ENCODE peak calls at places on chromosomes 7 and 10, in five cellular contexts. X is sigmoid colon, G is SK-N-SH, C is stomach, W is GM12878. D is an unnamed sample.

GRCh38 chr7:80060218-80060806 is 74.3 kb upstream of the GNAI1 start:
- DNase-seq in C (no peak), W (no peak), X (no peak), G (peak), D (no peak)

GRCh38 chr7:84122582-84123360 is 71.8 kb downstream of the SEMA3A start:
- DNase-seq in X (no peak), G (no peak), C (no peak), W (no peak), D (no peak)

GRCh38 chr10:47410271-47410670 is 26.2 kb upstream of the ZNF488 start:
- DNase-seq in G (no peak), X (no peak), W (no peak), C (no peak), D (no peak)

GRCh38 chr7:22601812-22602568 is 102.0 kb upstream of the STEAP1B start:
- DNase-seq in C (no peak), X (no peak), G (no peak), W (no peak), D (peak)

GRCh38 chr10:101817542-101818118 is 614 bp downstream of the OGA start:
- DNase-seq in X (peak), W (no peak), C (peak), G (peak), D (peak)

GRCh38 chr7:15326044-15326644 is 235.7 kb downstream of the AGMO start:
- DNase-seq in C (no peak), W (no peak), X (no peak), G (peak), D (no peak)

GRCh38 chr7:111184960-111185359 is 94.0 kb downstream of the LRRN3 start:
- DNase-seq in W (no peak), C (no peak), G (no peak), X (no peak), D (no peak)

GRCh38 chr10:1290071-1290471 is 233.9 kb downstream of the WDR37 start:
- DNase-seq in G (no peak), C (no peak), X (no peak), W (no peak), D (no peak)

GRCh38 chr10:32204606-32205005 is 142.4 kb downstream of the EPC1 start:
- DNase-seq in C (no peak), W (no peak), G (no peak), X (no peak), D (no peak)

GRCh38 chr10:11794566-11794965 is 28.6 kb upstream of the PROSER2 start:
- DNase-seq in C (no peak), X (no peak), W (no peak), G (no peak), D (no peak)

GRCh38 chr10:62853710-62854109 is 37.5 kb upstream of the EGR2 start:
- DNase-seq in W (no peak), X (no peak), C (no peak), G (no peak), D (no peak)

GRCh38 chr7:138257459-138258193 is 181.4 kb downstream of the AKR1D1 start:
- DNase-seq in W (no peak), C (peak), X (no peak), G (no peak), D (no peak)

GRCh38 chr7:37666026-37666780 is 17.4 kb upstream of the GPR141 start:
- DNase-seq in G (no peak), C (no peak), X (no peak), W (no peak), D (no peak)

GRCh38 chr10:44195120-44196007 is 189.5 kb downstream of the CXCL12 start:
- DNase-seq in X (peak), C (peak), W (no peak), G (no peak), D (peak)

GRCh38 chr7:21507627-21508343 is 35.1 kb upstream of the DNAH11 start:
- DNase-seq in G (peak), W (no peak), X (peak), C (peak), D (peak)

GRCh38 chr10:22805304-22805703 is 90.9 kb upstream of the PIP4K2A start:
- DNase-seq in X (no peak), G (peak), W (no peak), C (no peak), D (no peak)

GRCh38 chr10:102434251-102434913 is 2.0 kb upstream of the CUEDC2 start:
- DNase-seq in X (no peak), C (no peak), W (no peak), G (no peak), D (no peak)

GRCh38 chr10:24444337-24444736 is 235.4 kb downstream of the KIAA1217 start:
- DNase-seq in W (no peak), X (no peak), C (no peak), G (no peak), D (no peak)

GRCh38 chr7:138663741-138664710 is 37.1 kb downstream of the SVOPL start:
- DNase-seq in C (no peak), W (no peak), G (peak), X (no peak), D (no peak)

GRCh38 chr7:129825005-129825553 is 127.7 kb downstream of the UBE2H start:
- DNase-seq in C (no peak), G (peak), X (peak), W (no peak), D (no peak)

GRCh38 chr10:70598857-70599295 is 3.7 kb downstream of the PRF1 start:
- DNase-seq in G (no peak), X (no peak), W (no peak), C (no peak), D (no peak)

GRCh38 chr10:77969029-77969635 is 42.6 kb upstream of the DLG5 start:
- DNase-seq in G (no peak), X (peak), W (no peak), C (no peak), D (no peak)

GRCh38 chr7:17948503-17949238 is 8.4 kb upstream of the SNX13 start:
- DNase-seq in W (no peak), C (no peak), X (no peak), G (no peak), D (no peak)

GRCh38 chr10:93741367-93741766 is 16.4 kb upstream of the LGI1 start:
- DNase-seq in C (no peak), X (no peak), G (no peak), W (no peak), D (no peak)

GRCh38 chr7:27046854-27047549 is 48.8 kb downstream of the HOXA1 start:
- DNase-seq in X (no peak), C (no peak), W (no peak), G (no peak), D (no peak)

GRCh38 chr7:142177869-142178268 is 66.4 kb downstream of the MGAM2 start:
- DNase-seq in W (no peak), X (no peak), C (no peak), G (no peak), D (no peak)

GRCh38 chr7:27170494-27170811 is 3.7 kb downstream of the HOXA10 start:
- DNase-seq in W (no peak), X (no peak), C (no peak), G (no peak), D (no peak)

GRCh38 chr7:1586827-1587705 is 17.2 kb upstream of the PSMG3 start:
- DNase-seq in C (no peak), X (no peak), G (peak), W (no peak), D (no peak)

DNA sequence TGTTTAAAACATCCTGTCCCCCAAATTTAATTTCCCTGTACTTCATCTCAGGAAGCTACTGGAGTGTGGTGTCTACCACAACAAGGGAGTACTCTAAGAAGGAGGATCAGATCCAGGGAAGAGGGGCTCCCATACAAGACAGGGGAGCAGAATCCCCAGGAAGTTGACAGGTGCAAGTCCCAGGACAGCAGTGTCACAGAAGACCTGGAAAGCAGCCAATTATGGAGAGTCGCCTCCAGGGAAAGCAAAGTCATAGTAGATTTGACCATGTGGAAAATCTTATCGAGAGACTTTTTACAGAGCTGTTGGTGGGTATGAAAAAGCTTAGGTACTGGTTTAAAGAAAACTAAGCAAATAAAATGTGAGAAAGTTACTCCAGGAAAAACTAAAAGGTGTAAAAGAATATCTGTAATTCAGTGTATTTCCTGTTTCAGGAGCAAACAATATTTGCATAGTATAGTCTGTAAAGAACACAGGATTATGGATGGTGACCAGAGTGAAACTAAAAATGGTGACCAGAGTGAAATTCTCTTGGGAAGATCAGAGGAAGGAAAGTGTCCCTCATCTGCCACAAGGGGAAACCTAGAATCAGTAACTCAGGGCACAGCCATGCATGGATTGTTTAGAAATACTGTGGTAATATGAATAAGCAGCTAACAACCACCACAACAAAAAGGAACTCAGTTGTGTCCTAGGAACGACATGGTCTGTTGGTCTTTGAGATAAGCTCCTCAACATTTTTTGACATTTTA is 44.5 kb downstream of the LANCL2 start:
- DNase-seq in C (no peak), G (peak), W (peak), X (no peak), D (no peak)
- TF ChIP-seq CTCF in C (no peak), G (peak), W (no peak), X (no peak), D (no peak)

GRCh38 chr10:35089641-35090161 is 440 bp downstream of the CUL2 start:
- DNase-seq in W (no peak), C (no peak), G (no peak), X (no peak), D (no peak)
- H3K4me3 ChIP-seq in W (peak), C (peak), G (peak), X (peak), D (peak)

GRCh38 chr7:154911862-154912261 is 91.1 kb downstream of the PAXIP1 start:
- DNase-seq in G (peak), W (no peak), X (no peak), C (no peak), D (no peak)

GRCh38 chr7:154914580-154915380 is 88.1 kb downstream of the PAXIP1 start:
- DNase-seq in G (peak), C (no peak), X (no peak), W (no peak), D (no peak)

GRCh38 chr7:154912921-154913644 is 89.8 kb downstream of the PAXIP1 start:
- DNase-seq in X (no peak), W (no peak), C (no peak), G (peak), D (no peak)

GRCh38 chr7:154915600-154915999 is 87.3 kb downstream of the PAXIP1 start:
- DNase-seq in G (no peak), X (no peak), C (no peak), W (no peak), D (no peak)

DNA sequence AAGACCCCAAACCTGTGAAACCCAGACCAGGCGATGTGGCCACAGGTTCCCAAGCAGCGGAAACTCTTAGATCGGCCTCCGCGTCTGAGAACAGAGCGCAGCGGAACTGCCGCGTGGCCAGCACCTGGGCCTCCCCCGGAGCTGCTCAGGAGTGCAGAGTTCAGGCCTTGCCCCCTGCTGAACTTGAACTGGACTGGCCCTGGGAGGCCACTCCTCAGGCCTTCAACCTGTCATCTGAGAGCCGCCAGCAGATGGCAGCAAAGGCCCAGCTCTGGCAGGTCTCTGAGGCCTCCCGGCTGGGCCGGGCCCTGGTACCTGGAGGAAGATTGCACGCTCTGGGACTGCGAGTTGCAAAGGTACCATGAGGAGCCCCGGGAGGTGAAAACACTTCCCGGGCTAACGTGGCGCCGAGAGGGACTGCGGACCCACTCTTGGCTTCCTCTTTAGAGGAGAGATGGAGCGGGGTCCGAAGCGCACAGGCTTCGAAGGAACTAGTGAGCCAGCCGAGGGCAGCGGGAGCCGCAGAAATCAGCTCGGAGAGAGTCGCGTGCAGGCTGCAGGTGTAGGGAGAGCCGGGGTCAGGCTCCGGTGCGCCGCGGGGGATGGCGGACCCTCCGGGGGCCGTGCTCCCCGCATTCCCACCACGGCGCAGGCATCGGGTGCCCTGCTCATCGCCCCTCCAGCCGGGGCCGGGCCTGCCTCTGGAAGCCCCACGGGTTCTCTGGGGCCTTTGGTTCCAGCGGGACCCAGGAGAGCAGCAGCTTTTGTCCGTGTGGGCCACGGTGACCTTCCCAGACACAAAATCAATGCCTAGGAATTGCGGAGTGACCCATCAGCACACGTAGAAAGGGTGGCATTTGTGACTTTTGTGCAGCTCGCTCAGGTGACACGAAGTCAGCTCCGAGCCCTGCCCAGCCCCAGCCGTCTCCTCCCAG is 89.0 kb downstream of the PAXIP1 start:
- DNase-seq in W (no peak), G (peak), X (peak), C (peak), D (peak)
- TF ChIP-seq EP300 in W (no peak), G (no peak), X (no peak), C (no peak), D (no peak)

DNA sequence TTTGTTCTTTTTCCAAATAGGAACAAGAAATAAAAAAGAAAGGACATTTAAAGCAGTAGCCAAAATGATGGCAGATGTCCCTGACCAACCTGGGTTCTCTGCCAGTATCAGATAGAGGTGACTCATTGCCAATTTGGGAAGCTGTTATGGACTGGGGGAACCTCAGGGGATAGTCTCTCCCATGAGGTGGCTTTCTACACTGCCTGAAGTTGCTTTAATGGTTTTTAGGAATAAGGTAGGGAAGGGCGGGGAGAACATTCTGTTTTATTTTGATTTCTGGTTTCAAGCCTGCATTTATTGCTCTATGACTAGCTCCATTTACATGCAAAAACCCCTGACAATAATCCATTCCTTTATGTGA is 457.9 kb upstream of the TPK1 start:
- DNase-seq in X (no peak), G (no peak), C (no peak), W (no peak), D (no peak)
- TF ChIP-seq CTCF in X (no peak), G (no peak), C (no peak), W (no peak), D (no peak)

GRCh38 chr7:100516135-100516812 is 22.7 kb upstream of the AGFG2 start:
- DNase-seq in C (peak), G (peak), X (peak), W (peak), D (peak)
- H3K4me3 ChIP-seq in C (no peak), G (no peak), X (no peak), W (no peak), D (no peak)

GRCh38 chr10:119132521-119133345 is 28.8 kb downstream of the DENND10 start:
- DNase-seq in W (no peak), C (no peak), X (peak), G (no peak), D (no peak)

GRCh38 chr10:119129721-119130120 is 25.8 kb downstream of the DENND10 start:
- DNase-seq in X (peak), G (no peak), C (no peak), W (no peak), D (no peak)

GRCh38 chr10:119135517-119135890 is 30.0 kb downstream of the SFXN4 start:
- DNase-seq in X (peak), G (no peak), C (no peak), W (no peak), D (peak)

GRCh38 chr10:119136084-119136483 is 29.4 kb downstream of the SFXN4 start:
- DNase-seq in C (no peak), X (peak), G (no peak), W (no peak), D (no peak)

DNA sequence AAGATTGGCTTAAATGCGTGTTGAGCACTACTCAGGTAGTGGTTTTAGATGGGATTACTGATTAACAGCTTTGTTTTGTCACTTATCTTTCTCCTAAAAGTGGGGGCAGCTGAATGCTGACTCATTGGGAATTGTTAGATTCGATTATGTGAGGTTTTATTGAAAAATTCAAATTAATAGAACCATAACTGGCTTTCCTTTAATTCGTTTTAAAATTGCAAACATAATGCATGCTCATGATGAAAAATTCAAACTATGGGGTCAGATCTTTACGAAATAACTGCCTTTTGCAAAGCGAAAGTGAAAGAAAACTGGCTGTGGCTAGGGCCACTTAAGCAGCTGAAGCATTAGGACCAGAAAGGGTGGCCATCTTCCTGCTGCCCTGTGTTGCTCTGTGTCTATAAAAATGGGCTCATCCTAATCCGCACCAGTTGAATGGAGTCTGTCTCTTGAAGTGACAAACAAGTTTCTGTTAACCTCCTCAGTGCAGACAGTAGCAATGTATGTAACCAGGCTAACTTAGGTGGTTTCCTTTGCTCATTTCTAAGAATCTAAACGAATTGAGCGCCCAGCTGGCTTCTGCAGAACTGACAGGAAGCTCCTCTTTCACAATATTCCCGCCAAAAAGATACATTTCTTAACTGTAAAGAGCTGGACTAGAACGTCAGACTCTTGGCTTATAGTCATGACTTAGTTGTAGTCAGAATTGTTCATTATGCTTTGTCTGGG is 27.8 kb downstream of the DENND10 start:
- DNase-seq in W (peak), G (no peak), C (no peak), X (peak), D (no peak)
- TF ChIP-seq EP300 in W (no peak), G (no peak), C (no peak), X (no peak), D (no peak)

D was measured in tibial nerve.